ENCODE peak calls at places on chromosome 16, in four cellular contexts. D is left colon, P is NCI-H1436, T is GF-D8. G is an unnamed sample.

GRCh38 chr16:67760206-67760605 is 41.1 kb upstream of the GFOD2 start:
- DNase-seq in D (no peak), P (no peak), T (peak; percentile 26), G (peak; percentile 2)

GRCh38 chr16:4766875-4767628 is at the start of gene ZNF500:
- DNase-seq in D (peak; percentile 99), P (peak; percentile 94), T (peak; percentile 82), G (peak; percentile 94)

GRCh38 chr16:19223235-19223847 is 55.3 kb downstream of the SYT17 start:
- DNase-seq in D (peak; percentile 81), P (no peak), T (no peak), G (peak; percentile 17)

GRCh38 chr16:17313085-17313611 is 157.6 kb downstream of the XYLT1 start:
- DNase-seq in D (peak; percentile 31), P (no peak), T (no peak), G (no peak)

GRCh38 chr16:21222495-21223337 is 10.8 kb upstream of the ANKS4B start:
- DNase-seq in D (peak; percentile 27), P (peak; percentile 62), T (no peak), G (no peak)

GRCh38 chr16:8120001-8120400 is 470.3 kb downstream of the TMEM114 start:
- DNase-seq in D (no peak), P (no peak), T (no peak), G (no peak)

GRCh38 chr16:80375513-80375912 is 165.3 kb upstream of the DYNLRB2 start:
- DNase-seq in D (no peak), P (no peak), T (no peak), G (no peak)

GRCh38 chr16:21338537-21339268 is 60.6 kb upstream of the CRYM start:
- DNase-seq in D (no peak), P (no peak), T (no peak), G (no peak)

GRCh38 chr16:80536246-80536645 is 4.5 kb upstream of the DYNLRB2 start:
- DNase-seq in D (no peak), P (no peak), T (no peak), G (no peak)

GRCh38 chr16:50072730-50073129 is 7.0 kb downstream of the HEATR3 start:
- DNase-seq in D (no peak), P (no peak), T (no peak), G (no peak)

GRCh38 chr16:68369697-68370096 is 58.9 kb downstream of the PRMT7 start:
- DNase-seq in D (no peak), P (no peak), T (peak; percentile 95), G (peak; percentile 97)

GRCh38 chr16:64089697-64090096 is 1032.2 kb downstream of the CDH11 start:
- DNase-seq in D (no peak), P (no peak), T (no peak), G (no peak)

GRCh38 chr16:85196976-85197375 is 84.7 kb upstream of the CIBAR2 start:
- DNase-seq in D (no peak), P (no peak), T (no peak), G (no peak)

GRCh38 chr16:82730901-82731300 is 104.1 kb downstream of the CDH13 start:
- DNase-seq in D (no peak), P (no peak), T (no peak), G (peak; percentile 3)

GRCh38 chr16:4272114-4272954 is 489 bp downstream of the TFAP4 start:
- DNase-seq in D (peak; percentile 66), P (peak; percentile 19), T (peak; percentile 38), G (peak; percentile 51)

GRCh38 chr16:24270721-24271120 is 14.6 kb downstream of the CACNG3 start:
- DNase-seq in D (no peak), P (no peak), T (no peak), G (no peak)

GRCh38 chr16:57611184-57611583 is 17.2 kb upstream of the ADGRG1 start:
- DNase-seq in D (no peak), P (no peak), T (no peak), G (no peak)

GRCh38 chr16:1026784-1027415 is 45.3 kb downstream of the SOX8 start:
- DNase-seq in D (no peak), P (no peak), T (no peak), G (no peak)

GRCh38 chr16:85200471-85201278 is 88.4 kb upstream of the CIBAR2 start:
- DNase-seq in D (no peak), P (no peak), T (no peak), G (no peak)

GRCh38 chr16:85888405-85889331 is 10.3 kb upstream of the IRF8 start:
- DNase-seq in D (no peak), P (no peak), T (no peak), G (peak; percentile 84)

GRCh38 chr16:71406724-71407123 is 35.1 kb downstream of the TLE7 start:
- DNase-seq in D (no peak), P (no peak), T (no peak), G (peak; percentile 6)

GRCh38 chr16:79932564-79932963 is 332.0 kb upstream of the MAF start:
- DNase-seq in D (no peak), P (no peak), T (no peak), G (no peak)

GRCh38 chr16:84543931-84544776 is 39.7 kb upstream of the MEAK7 start:
- DNase-seq in D (peak; percentile 56), P (no peak), T (no peak), G (no peak)

GRCh38 chr16:4411684-4412083 is 4.7 kb downstream of the CORO7 start:
- DNase-seq in D (no peak), P (no peak), T (no peak), G (no peak)